ENCODE peak calls at places on chromosomes 11 and 22, in four cellular contexts. C is HepG2, R is H1, Y is GM12878. G is an unnamed sample.

GRCh38 chr11:94731921-94732601 is 36.1 kb upstream of the AMOTL1 start:
- DNase-seq in C (no peak), R (no peak), Y (no peak), G (no peak)

GRCh38 chr22:37633082-37633692 is 6.3 kb upstream of the SH3BP1 start:
- DNase-seq in C (no peak), R (no peak), Y (peak), G (no peak)

GRCh38 chr11:42770444-42771065 is 541.2 kb upstream of the API5 start:
- DNase-seq in C (peak), R (peak), Y (no peak), G (peak)

GRCh38 chr11:69637601-69637955 is 3.4 kb upstream of the CCND1 start:
- DNase-seq in C (no peak), R (no peak), Y (no peak), G (no peak)

GRCh38 chr11:120482149-120482548 is 29.4 kb upstream of the GRIK4 start:
- DNase-seq in C (peak), R (no peak), Y (no peak), G (no peak)

GRCh38 chr11:66022401-66023185 is 3.7 kb downstream of the CATSPER1 start:
- DNase-seq in C (peak), R (peak), Y (no peak), G (peak)

GRCh38 chr11:19441752-19442553 is 201.2 kb upstream of the E2F8 start:
- DNase-seq in C (no peak), R (no peak), Y (peak), G (no peak)

GRCh38 chr22:32986773-32987050 is 71.5 kb downstream of the SYN3 start:
- DNase-seq in C (no peak), R (no peak), Y (no peak), G (no peak)

GRCh38 chr11:110435780-110436717 is 6.3 kb downstream of the FDX1 start:
- DNase-seq in C (no peak), R (no peak), Y (no peak), G (no peak)

GRCh38 chr11:89067264-89067663 is 1.5 kb upstream of the GRM5 start:
- DNase-seq in C (no peak), R (no peak), Y (no peak), G (no peak)

GRCh38 chr22:30080805-30081204 is 541 bp downstream of the HORMAD2 start:
- DNase-seq in C (no peak), R (no peak), Y (no peak), G (no peak)

GRCh38 chr11:75931124-75931523 is 116.1 kb downstream of the UVRAG start:
- DNase-seq in C (no peak), R (no peak), Y (no peak), G (no peak)

GRCh38 chr11:72354356-72355115 is 79.8 kb downstream of the CLPB start:
- DNase-seq in C (no peak), R (no peak), Y (no peak), G (no peak)

GRCh38 chr22:37254867-37255233 is 10.8 kb upstream of the RAC2 start:
- DNase-seq in C (no peak), R (no peak), Y (no peak), G (no peak)

GRCh38 chr11:77130763-77131513 is 2.9 kb downstream of the MYO7A start:
- DNase-seq in C (peak), R (no peak), Y (no peak), G (no peak)

GRCh38 chr11:105937331-105937730 is 84.7 kb downstream of the MSANTD4 start:
- DNase-seq in C (no peak), R (no peak), Y (no peak), G (no peak)

GRCh38 chr22:28074526-28074925 is 155.5 kb upstream of the PITPNB start:
- DNase-seq in C (no peak), R (no peak), Y (no peak), G (no peak)

GRCh38 chr11:130740819-130741218 is 175.5 kb downstream of the SNX19 start:
- DNase-seq in C (no peak), R (no peak), Y (no peak), G (no peak)

GRCh38 chr11:35354644-35355043 is 64.7 kb downstream of the SLC1A2 start:
- DNase-seq in C (no peak), R (no peak), Y (no peak), G (no peak)

GRCh38 chr11:115869780-115870431 is 365.7 kb upstream of the CADM1 start:
- DNase-seq in C (peak), R (peak), Y (peak), G (peak)

GRCh38 chr11:26319906-26320305 is 12.0 kb upstream of the ANO3 start:
- DNase-seq in C (no peak), R (no peak), Y (no peak), G (no peak)

GRCh38 chr11:32136654-32137053 is 45.8 kb downstream of the RCN1 start:
- DNase-seq in C (no peak), R (no peak), Y (no peak), G (no peak)

GRCh38 chr11:102287963-102288744 is 29.1 kb upstream of the BIRC3 start:
- DNase-seq in C (peak), R (no peak), Y (peak), G (peak)

GRCh38 chr11:46112961-46113617 is 8.2 kb downstream of the PHF21A start:
- DNase-seq in C (peak), R (no peak), Y (no peak), G (peak)

GRCh38 chr11:117819096-117820040 is 5.2 kb downstream of the FXYD2 start:
- DNase-seq in C (peak), R (peak), Y (no peak), G (peak)

GRCh38 chr11:32643526-32643925 is 59.9 kb downstream of the EIF3M start:
- DNase-seq in C (no peak), R (no peak), Y (no peak), G (no peak)

GRCh38 chr11:126561327-126561893 is 205.9 kb downstream of the ST3GAL4 start:
- DNase-seq in C (peak), R (peak), Y (no peak), G (peak)

GRCh38 chr22:39699631-39700348 is 129.2 kb downstream of the CACNA1I start:
- DNase-seq in C (no peak), R (no peak), Y (no peak), G (no peak)

GRCh38 chr11:80487952-80488351 is 1047.1 kb upstream of the TENM4 start:
- DNase-seq in C (no peak), R (no peak), Y (no peak), G (no peak)

GRCh38 chr22:24230911-24231656 is 13.8 kb downstream of the GGT5 start:
- DNase-seq in C (no peak), R (peak), Y (no peak), G (peak)

GRCh38 chr22:45975266-45976161 is 1.4 kb downstream of the WNT7B start:
- DNase-seq in C (no peak), R (no peak), Y (no peak), G (no peak)

GRCh38 chr11:6719588-6719987 is 36.4 kb upstream of the MRPL17 start:
- DNase-seq in C (no peak), R (no peak), Y (no peak), G (no peak)

GRCh38 chr11:42273977-42274376 is 814.5 kb upstream of the LRRC4C start:
- DNase-seq in C (no peak), R (no peak), Y (no peak), G (no peak)

GRCh38 chr11:68461284-68461861 is 821 bp downstream of the PPP6R3 start:
- DNase-seq in C (no peak), R (no peak), Y (no peak), G (no peak)

GRCh38 chr11:112357488-112357887 is 96.8 kb upstream of the PLET1 start:
- DNase-seq in C (no peak), R (no peak), Y (no peak), G (no peak)

GRCh38 chr22:21047730-21048129 is 2.0 kb downstream of the LRRC74B start:
- DNase-seq in C (no peak), R (no peak), Y (no peak), G (no peak)

GRCh38 chr11:115778928-115779650 is 274.9 kb upstream of the CADM1 start:
- DNase-seq in C (no peak), R (no peak), Y (no peak), G (no peak)

DNA sequence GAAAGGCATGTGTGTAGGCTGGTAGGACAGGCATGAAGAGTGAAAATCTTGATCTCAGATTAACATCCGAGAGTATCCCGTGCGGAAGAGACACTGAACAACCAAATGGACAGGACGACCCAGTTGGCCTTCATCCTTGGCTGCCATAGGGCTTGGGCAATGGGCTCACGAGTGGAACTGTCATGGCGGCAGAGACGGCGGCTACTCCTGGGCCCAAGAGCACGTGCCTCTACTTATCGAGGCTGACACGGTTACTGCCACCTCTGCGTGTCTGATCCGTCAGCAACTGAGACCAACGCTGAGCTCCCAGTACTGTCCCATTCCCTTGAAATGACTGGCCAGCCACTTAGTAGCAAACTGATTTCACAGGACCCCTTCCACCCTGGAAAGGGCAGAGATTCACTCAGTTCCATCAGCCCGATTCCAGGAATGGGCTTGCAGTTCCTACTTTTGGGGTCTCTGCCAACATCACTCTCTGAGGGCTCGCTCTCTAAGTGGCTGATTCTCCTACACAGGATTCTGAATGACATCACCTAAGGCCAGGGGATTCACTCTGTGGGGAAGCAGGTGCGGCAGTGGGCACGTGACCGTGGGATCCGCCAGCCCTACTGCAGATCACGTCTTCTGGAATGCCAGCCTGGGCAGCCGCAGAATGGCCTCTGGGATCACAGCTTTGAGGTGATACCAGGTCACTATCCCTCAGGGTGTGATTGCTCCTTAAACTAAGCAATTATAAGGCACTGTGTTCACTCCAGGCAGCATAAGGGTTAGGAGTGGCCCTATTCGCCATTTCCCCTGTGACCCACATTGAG is 97.8 kb downstream of the RPS6KA4 start:
- DNase-seq in C (no peak), R (no peak), Y (no peak), G (no peak)
- TF ChIP-seq SUZ12 in C (no peak), R (no peak), Y (no peak), G (no peak)

GRCh38 chr11:129223701-129224149 is 31.6 kb upstream of the ARHGAP32 start:
- DNase-seq in C (no peak), R (no peak), Y (no peak), G (no peak)
- H3K4me3 ChIP-seq in C (no peak), R (no peak), Y (no peak), G (no peak)

DNA sequence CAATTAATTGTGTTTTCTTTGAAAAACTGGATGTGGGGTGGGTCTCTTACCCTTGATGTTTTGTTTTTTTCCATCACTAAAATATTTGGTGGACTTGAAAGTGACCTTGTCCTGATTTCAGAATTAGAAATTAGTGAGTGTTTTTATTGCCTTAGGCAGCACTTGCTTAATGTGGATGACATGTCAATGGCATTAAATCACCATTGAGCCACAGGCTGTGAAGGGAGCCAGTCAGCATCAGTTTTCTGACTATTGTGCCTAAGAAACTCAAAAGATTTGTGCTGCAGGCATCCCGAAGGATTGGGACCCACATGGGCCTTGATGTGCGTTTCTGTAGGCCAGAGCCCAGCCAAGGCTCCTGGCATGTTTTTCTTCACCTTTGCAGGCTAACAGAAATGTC is 53.8 kb downstream of the SWAP70 start:
- DNase-seq in C (no peak), R (no peak), Y (no peak), G (no peak)
- TF ChIP-seq SUZ12 in C (no peak), R (no peak), Y (no peak), G (no peak)

DNA sequence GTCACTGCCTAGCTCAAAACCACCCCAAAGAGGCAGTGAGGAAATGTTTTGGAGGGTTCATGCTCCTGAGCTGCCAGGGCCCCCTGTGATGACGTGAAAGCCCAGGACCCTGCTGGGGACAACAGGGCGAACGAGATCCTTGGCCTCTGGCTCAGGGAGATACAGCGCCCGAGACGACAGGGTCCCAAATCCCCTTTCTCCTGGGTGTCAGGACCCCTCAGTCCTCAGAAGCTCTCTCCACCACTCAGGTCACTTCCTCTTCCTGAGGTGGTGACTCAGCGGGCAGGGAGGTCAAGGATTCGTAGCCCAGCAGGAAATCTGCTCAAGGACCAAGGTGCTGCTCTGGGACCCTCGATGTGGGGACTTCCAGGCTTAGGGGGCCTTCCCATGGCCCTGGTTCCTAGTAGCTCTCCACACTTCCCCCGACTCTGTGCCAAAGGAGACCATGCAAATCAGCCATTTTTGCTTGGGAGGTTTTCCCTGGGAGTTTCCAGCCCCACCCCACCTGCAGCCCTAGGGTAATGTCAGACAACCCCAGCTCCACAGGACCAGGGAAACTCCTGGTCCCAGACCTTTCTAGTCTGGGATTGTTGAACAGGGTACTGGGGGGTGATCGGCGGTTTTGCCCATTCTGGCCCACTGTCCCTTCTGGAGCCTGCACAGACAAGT is 12.8 kb downstream of the BCL9L start:
- DNase-seq in C (no peak), R (no peak), Y (peak), G (no peak)
- H3K4me3 ChIP-seq in C (no peak), R (peak), Y (peak), G (peak)

DNA sequence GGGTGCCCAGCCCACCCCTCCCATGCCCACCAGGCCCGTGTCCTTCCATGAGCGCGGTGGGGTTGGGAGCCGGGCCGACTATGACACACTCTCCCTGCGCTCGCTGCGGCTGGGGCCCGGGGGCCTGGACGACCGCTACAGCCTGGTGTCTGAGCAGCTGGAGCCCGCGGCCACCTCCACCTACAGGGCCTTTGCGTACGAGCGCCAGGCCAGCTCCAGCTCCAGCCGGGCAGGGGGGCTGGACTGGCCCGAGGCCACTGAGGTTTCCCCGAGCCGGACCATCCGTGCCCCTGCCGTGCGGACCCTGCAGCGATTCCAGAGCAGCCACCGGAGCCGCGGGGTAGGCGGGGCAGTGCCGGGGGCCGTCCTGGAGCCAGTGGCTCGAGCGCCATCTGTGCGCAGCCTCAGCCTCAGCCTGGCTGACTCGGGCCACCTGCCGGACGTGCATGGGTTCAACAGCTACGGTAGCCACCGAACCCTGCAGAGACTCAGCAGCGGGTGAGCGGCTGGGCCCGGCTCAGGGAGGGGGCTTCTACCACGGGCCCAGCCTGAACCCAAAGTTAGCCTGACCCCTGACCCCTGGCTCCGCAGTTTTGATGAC is 3.0 kb downstream of the PKP3 start:
- DNase-seq in C (peak), R (no peak), Y (no peak), G (no peak)
- TF ChIP-seq SUZ12 in C (no peak), R (no peak), Y (no peak), G (no peak)

DNA sequence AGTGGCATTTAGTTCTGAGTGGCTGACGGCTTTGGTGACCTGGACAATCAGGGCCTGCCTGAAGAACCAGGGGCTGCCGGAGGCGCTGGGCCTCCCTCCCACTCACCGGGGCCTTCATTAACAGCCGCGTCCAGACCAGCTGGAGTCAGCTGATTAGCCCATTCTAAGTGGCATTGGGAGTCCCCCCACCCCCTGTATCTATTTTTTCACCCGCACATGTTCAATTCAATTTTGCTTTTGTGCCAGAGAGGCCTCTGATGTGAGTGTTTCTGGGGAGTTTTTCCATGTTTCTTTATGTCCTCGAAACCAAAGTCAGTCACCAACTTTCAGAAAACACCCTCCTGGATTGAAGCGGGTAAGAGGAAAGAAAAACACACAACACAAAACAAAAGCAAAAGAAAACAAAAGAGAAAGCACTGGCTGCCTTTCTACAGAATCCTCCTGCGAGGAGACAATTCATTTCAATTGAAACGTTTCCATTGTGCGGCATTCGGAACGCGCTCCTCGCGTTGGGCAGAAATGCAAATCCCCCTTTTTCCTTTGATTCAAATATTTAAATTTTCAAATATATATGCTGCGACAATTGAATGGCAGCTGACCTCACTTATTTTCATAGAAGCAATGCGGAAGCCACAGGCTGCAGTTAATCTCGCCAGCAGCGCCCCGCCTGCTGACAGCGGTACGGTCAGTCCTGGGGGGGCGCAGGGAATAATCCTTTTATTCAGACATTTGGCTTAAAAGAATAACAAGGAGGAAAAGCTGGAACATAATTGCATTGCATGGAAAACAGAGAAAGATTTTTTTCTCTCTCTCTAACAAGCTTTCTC is 17.6 kb downstream of the CDKN1C start:
- DNase-seq in C (no peak), R (no peak), Y (no peak), G (no peak)
- H3K4me3 ChIP-seq in C (no peak), R (peak), Y (no peak), G (no peak)

GRCh38 chr22:31537019-31537535 is 40.7 kb downstream of the SFI1 start:
- DNase-seq in C (no peak), R (no peak), Y (peak), G (no peak)
- TF ChIP-seq SUZ12 in C (no peak), R (no peak), Y (no peak), G (no peak)

GRCh38 chr22:48004936-48005335 is 1242.5 kb downstream of the TBC1D22A start:
- DNase-seq in C (no peak), R (no peak), Y (no peak), G (no peak)

DNA sequence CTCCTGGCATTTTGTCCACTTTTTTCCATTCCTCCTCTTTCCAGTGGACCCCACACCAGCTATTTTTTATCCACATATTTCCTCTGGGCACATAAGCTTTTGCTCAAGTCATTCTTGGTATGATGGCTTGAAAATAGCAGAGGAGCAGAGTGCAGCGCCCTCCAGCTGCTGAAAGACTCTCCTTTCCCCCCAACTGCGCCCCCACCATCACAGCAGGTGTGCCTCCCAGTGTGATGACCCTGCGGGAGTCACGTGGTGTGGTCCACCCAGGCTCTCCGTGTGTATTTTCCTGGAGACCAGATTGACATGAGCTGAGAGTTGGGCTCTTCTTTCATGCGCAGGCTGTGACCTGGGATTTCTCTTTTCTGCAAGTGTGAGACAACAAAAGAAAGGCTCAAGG is 1241.6 kb downstream of the TBC1D22A start:
- DNase-seq in C (no peak), R (no peak), Y (no peak), G (no peak)
- H3K4me3 ChIP-seq in C (no peak), R (no peak), Y (no peak), G (no peak)

DNA sequence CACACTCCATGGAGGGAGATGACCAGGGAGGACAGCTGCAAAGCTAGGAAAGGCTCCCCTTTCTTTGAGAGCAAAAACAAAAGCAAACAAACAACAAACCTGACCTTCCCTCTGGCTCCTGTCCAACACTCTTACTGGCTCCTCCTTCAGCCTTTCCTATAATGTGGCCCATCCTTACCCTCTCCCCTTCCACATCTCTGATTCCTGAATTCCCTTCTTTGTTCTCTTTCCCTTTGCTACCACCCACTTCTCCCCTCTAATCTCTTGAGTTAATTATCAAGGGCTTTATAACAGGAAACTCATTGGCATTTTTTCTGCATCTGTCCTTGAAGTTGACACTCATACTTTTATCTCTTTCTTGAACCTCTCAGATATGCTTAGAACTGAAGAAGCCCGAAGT is 56.3 kb downstream of the ZNF280B start:
- DNase-seq in C (no peak), R (no peak), Y (no peak), G (no peak)
- TF ChIP-seq SUZ12 in C (no peak), R (no peak), Y (no peak), G (no peak)